ENCODE peak calls at places on chromosomes 12 and 14, in six cellular contexts. J is fibroblast of mammary gland, M is AG09309, T is B cell, L is left ventricle myocardium inferior, O is endothelial cell. W is an unnamed sample.

GRCh38 chr12:19138551-19139344 is 9.2 kb downstream of the PLEKHA5 start:
- DNase-seq in T (no peak), J (no peak), M (peak; percentile 61), O (no peak), L (no peak), W (no peak)

GRCh38 chr12:102964872-102965271 is 7.4 kb downstream of the ASCL1 start:
- DNase-seq in M (no peak), L (no peak), O (peak; percentile 32), J (no peak), T (no peak), W (peak; percentile 75)

GRCh38 chr12:4272014-4272975 is 1.3 kb upstream of the CCND2 start:
- DNase-seq in J (peak; percentile 55), T (peak; percentile 87), O (peak; percentile 65), L (peak; percentile 75), M (no peak), W (peak; percentile 93)

GRCh38 chr12:126482238-126482889 is 1417.1 kb downstream of the AACS start:
- DNase-seq in J (no peak), O (no peak), T (no peak), M (no peak), L (no peak), W (no peak)

GRCh38 chr12:127487031-127487430 is 779.9 kb upstream of the TMEM132C start:
- DNase-seq in M (no peak), O (no peak), T (no peak), L (no peak), J (no peak), W (no peak)

GRCh38 chr12:46300906-46301305 is 32.1 kb upstream of the SLC38A1 start:
- DNase-seq in J (peak; percentile 15), T (no peak), L (peak; percentile 24), O (peak; percentile 44), M (no peak), W (peak; percentile 6)

GRCh38 chr14:23240661-23241060 is 2.9 kb downstream of the RNF212B start:
- DNase-seq in M (no peak), J (no peak), T (no peak), O (no peak), L (no peak), W (no peak)

GRCh38 chr14:75510547-75510946 is 11.7 kb upstream of the BATF start:
- DNase-seq in J (no peak), L (no peak), T (no peak), O (no peak), M (no peak), W (no peak)

GRCh38 chr12:53205747-53206146 is 1.3 kb downstream of the ITGB7 start:
- DNase-seq in M (no peak), O (no peak), T (peak; percentile 68), J (peak; percentile 91), L (no peak), W (peak; percentile 80)

GRCh38 chr14:65184032-65184764 is 81.9 kb upstream of the MAX start:
- DNase-seq in M (no peak), J (peak; percentile 28), L (no peak), T (no peak), O (no peak), W (no peak)

GRCh38 chr12:6026998-6027397 is 81.9 kb upstream of the ANO2 start:
- DNase-seq in O (no peak), M (no peak), J (no peak), T (no peak), L (no peak), W (no peak)

GRCh38 chr14:61963926-61964325 is 201.7 kb downstream of the SNAPC1 start:
- DNase-seq in M (no peak), J (no peak), T (no peak), L (no peak), O (no peak), W (no peak)

GRCh38 chr12:64806173-64806572 is 18.3 kb upstream of the TBC1D30 start:
- DNase-seq in J (no peak), L (no peak), M (no peak), T (no peak), O (no peak), W (no peak)

GRCh38 chr12:121537814-121538698 is 42.8 kb downstream of the KDM2B start:
- DNase-seq in O (peak; percentile 24), T (no peak), L (no peak), J (no peak), M (no peak), W (no peak)

GRCh38 chr12:46371718-46372130 is 849 bp downstream of the SLC38A2 start:
- DNase-seq in O (peak; percentile 57), M (no peak), T (peak; percentile 69), J (no peak), L (peak; percentile 67), W (peak; percentile 81)

GRCh38 chr12:54383041-54383609 is 1.4 kb downstream of the ZNF385A start:
- DNase-seq in O (no peak), J (peak; percentile 99), M (peak; percentile 74), T (no peak), L (no peak), W (no peak)

GRCh38 chr14:100827140-100827517 is 1.2 kb downstream of the MEG3 start:
- DNase-seq in L (no peak), J (no peak), M (no peak), O (no peak), T (no peak), W (no peak)

GRCh38 chr14:75229923-75230792 is 48.5 kb upstream of the FOS start:
- DNase-seq in O (no peak), M (no peak), T (peak; percentile 52), L (peak; percentile 71), J (peak; percentile 25), W (peak; percentile 73)

GRCh38 chr12:50242751-50243191 is 40.5 kb downstream of the LIMA1 start:
- DNase-seq in L (no peak), T (no peak), O (no peak), J (peak; percentile 59), M (peak; percentile 38), W (no peak)

GRCh38 chr12:123265851-123266678 is 5.6 kb downstream of the CDK2AP1 start:
- DNase-seq in L (no peak), T (no peak), J (no peak), M (no peak), O (no peak), W (no peak)

GRCh38 chr14:51328089-51328941 is 88.3 kb downstream of the TMX1 start:
- DNase-seq in T (no peak), J (peak; percentile 77), L (no peak), O (no peak), M (no peak), W (no peak)

GRCh38 chr14:103735439-103735814 is 19.8 kb downstream of the ZFYVE21 start:
- DNase-seq in M (no peak), T (peak; percentile 9), J (no peak), O (no peak), L (no peak), W (no peak)

GRCh38 chr14:91410781-91411536 is 6.7 kb downstream of the CCDC88C start:
- DNase-seq in O (no peak), J (no peak), M (no peak), T (no peak), L (no peak), W (no peak)

GRCh38 chr12:54161481-54162437 is 27.0 kb downstream of the SMUG1 start:
- DNase-seq in O (no peak), M (no peak), T (no peak), J (no peak), L (no peak), W (no peak)

GRCh38 chr14:69275331-69275730 is 15.4 kb downstream of the GALNT16 start:
- DNase-seq in L (no peak), O (no peak), T (no peak), M (no peak), J (no peak), W (no peak)

DNA sequence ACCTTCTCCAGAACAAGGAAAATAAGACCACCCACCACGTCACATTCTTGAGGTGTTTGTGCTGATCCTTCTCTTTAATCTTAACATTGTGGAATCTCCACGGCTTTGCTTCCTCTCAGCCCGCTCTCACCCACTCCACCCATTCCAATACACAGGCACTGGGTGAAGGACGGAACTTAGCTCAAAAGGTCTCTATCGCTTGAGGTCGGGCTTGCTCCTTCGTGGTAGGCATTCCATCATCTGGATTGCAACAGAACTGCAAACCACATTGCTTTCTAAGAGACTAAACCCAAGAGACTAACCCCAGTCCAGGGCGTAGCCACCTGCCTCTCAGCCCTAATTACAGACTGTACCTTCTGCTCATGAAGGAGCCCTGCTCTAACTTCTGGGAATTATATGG is 24.0 kb upstream of the MDM2 start:
- DNase-seq in L (no peak), T (no peak), J (no peak), M (no peak), O (no peak), W (no peak)
- TF ChIP-seq CTCF in L (no peak), T (no peak), J (no peak), M (no peak), O (no peak), W (no peak)

GRCh38 chr12:113766133-113766879 is 199.8 kb downstream of the RBM19 start:
- DNase-seq in T (no peak), L (no peak), O (peak; percentile 5), M (no peak), J (no peak), W (no peak)
- TF ChIP-seq CTCF in T (no peak), L (no peak), O (no peak), M (no peak), J (no peak), W (no peak)

GRCh38 chr12:62860501-62861156 is 74.3 kb downstream of the PPM1H start:
- DNase-seq in T (no peak), J (no peak), M (no peak), O (no peak), L (no peak), W (no peak)

GRCh38 chr12:62862259-62862881 is 72.6 kb downstream of the PPM1H start:
- DNase-seq in M (no peak), L (no peak), T (no peak), J (peak; percentile 33), O (no peak), W (no peak)

GRCh38 chr12:62859203-62859799 is 75.6 kb downstream of the PPM1H start:
- DNase-seq in L (no peak), O (no peak), T (no peak), M (no peak), J (no peak), W (no peak)

GRCh38 chr12:62861586-62861985 is 73.4 kb downstream of the PPM1H start:
- DNase-seq in J (no peak), M (no peak), L (no peak), T (no peak), O (no peak), W (no peak)

GRCh38 chr12:62861157-62861535 is 73.8 kb downstream of the PPM1H start:
- DNase-seq in T (no peak), J (no peak), L (no peak), M (no peak), O (no peak), W (no peak)
- TF ChIP-seq CTCF in T (no peak), J (no peak), L (no peak), M (no peak), O (no peak), W (no peak)

GRCh38 chr12:66017736-66018135 is 112.8 kb downstream of the LLPH start:
- DNase-seq in O (no peak), T (no peak), L (no peak), M (no peak), J (no peak), W (no peak)

GRCh38 chr12:66011731-66012130 is 118.8 kb downstream of the LLPH start:
- DNase-seq in O (no peak), T (no peak), L (no peak), J (peak; percentile 76), M (no peak), W (no peak)

GRCh38 chr12:66010787-66011547 is 119.6 kb downstream of the LLPH start:
- DNase-seq in T (no peak), M (no peak), O (no peak), J (no peak), L (no peak), W (no peak)

GRCh38 chr12:66013224-66013623 is 117.3 kb downstream of the LLPH start:
- DNase-seq in O (no peak), T (no peak), J (no peak), M (no peak), L (no peak), W (no peak)

GRCh38 chr12:66014818-66015217 is 115.7 kb downstream of the LLPH start:
- DNase-seq in L (no peak), T (no peak), O (no peak), J (peak; percentile 65), M (peak; percentile 59), W (no peak)
- TF ChIP-seq CTCF in L (no peak), T (no peak), O (no peak), J (no peak), M (no peak), W (no peak)

W was measured in mucosa of descending colon.